ENCODE peak calls at places on chromosomes 6 and 20, in six cellular contexts. One of them, this sample, is unnamed.

GRCh38 chr6:113461153-113461897 is 395.8 kb upstream of the MARCKS start:
- DNase-seq in lower leg skin: no peak
- DNase-seq in NCI-H1092 treated with DMSO at 0.1 percent for 48 hours: no peak
- DNase-seq in body of pancreas: no peak
- DNase-seq in skeletal muscle cell: no peak
- DNase-seq in activated CD4-positive, CD25-positive, alpha-beta regulatory T cell treated with anti-CD3 and anti-CD28 coated beads, Interleukin-2, amount 50 U/mL, for 72 hours: no peak
- DNase-seq in this sample: no peak

GRCh38 chr6:88538130-88538706 is 372.1 kb upstream of the CNR1 start:
- DNase-seq in lower leg skin: no peak
- DNase-seq in NCI-H1092 treated with DMSO at 0.1 percent for 48 hours: no peak
- DNase-seq in body of pancreas: no peak
- DNase-seq in skeletal muscle cell: no peak
- DNase-seq in activated CD4-positive, CD25-positive, alpha-beta regulatory T cell treated with anti-CD3 and anti-CD28 coated beads, Interleukin-2, amount 50 U/mL, for 72 hours: no peak
- DNase-seq in this sample: no peak

GRCh38 chr6:130825772-130826441 is 1.3 kb upstream of the SMLR1 start:
- DNase-seq in lower leg skin: no peak
- DNase-seq in NCI-H1092 treated with DMSO at 0.1 percent for 48 hours: no peak
- DNase-seq in body of pancreas: no peak
- DNase-seq in skeletal muscle cell: no peak
- DNase-seq in activated CD4-positive, CD25-positive, alpha-beta regulatory T cell treated with anti-CD3 and anti-CD28 coated beads, Interleukin-2, amount 50 U/mL, for 72 hours: no peak
- DNase-seq in this sample: no peak

GRCh38 chr6:3176562-3177355 is 19.4 kb upstream of the TUBB2A start:
- DNase-seq in lower leg skin: peak
- DNase-seq in NCI-H1092 treated with DMSO at 0.1 percent for 48 hours: no peak
- DNase-seq in body of pancreas: peak
- DNase-seq in skeletal muscle cell: peak
- DNase-seq in activated CD4-positive, CD25-positive, alpha-beta regulatory T cell treated with anti-CD3 and anti-CD28 coated beads, Interleukin-2, amount 50 U/mL, for 72 hours: no peak
- DNase-seq in this sample: peak

GRCh38 chr6:142954844-142955243 is 9.9 kb upstream of the HIVEP2 start:
- DNase-seq in lower leg skin: no peak
- DNase-seq in NCI-H1092 treated with DMSO at 0.1 percent for 48 hours: no peak
- DNase-seq in body of pancreas: no peak
- DNase-seq in skeletal muscle cell: no peak
- DNase-seq in activated CD4-positive, CD25-positive, alpha-beta regulatory T cell treated with anti-CD3 and anti-CD28 coated beads, Interleukin-2, amount 50 U/mL, for 72 hours: no peak
- DNase-seq in this sample: no peak

GRCh38 chr20:48298851-48299484 is 513.7 kb upstream of the SULF2 start:
- DNase-seq in lower leg skin: no peak
- DNase-seq in NCI-H1092 treated with DMSO at 0.1 percent for 48 hours: peak
- DNase-seq in body of pancreas: peak
- DNase-seq in skeletal muscle cell: peak
- DNase-seq in activated CD4-positive, CD25-positive, alpha-beta regulatory T cell treated with anti-CD3 and anti-CD28 coated beads, Interleukin-2, amount 50 U/mL, for 72 hours: no peak
- DNase-seq in this sample: peak

GRCh38 chr20:59948828-59949720 is 8.9 kb downstream of the FAM217B start:
- DNase-seq in lower leg skin: no peak
- DNase-seq in NCI-H1092 treated with DMSO at 0.1 percent for 48 hours: peak
- DNase-seq in body of pancreas: peak
- DNase-seq in skeletal muscle cell: peak
- DNase-seq in activated CD4-positive, CD25-positive, alpha-beta regulatory T cell treated with anti-CD3 and anti-CD28 coated beads, Interleukin-2, amount 50 U/mL, for 72 hours: no peak
- DNase-seq in this sample: no peak

GRCh38 chr6:21438986-21439352 is 154.6 kb upstream of the SOX4 start:
- DNase-seq in lower leg skin: no peak
- DNase-seq in NCI-H1092 treated with DMSO at 0.1 percent for 48 hours: no peak
- DNase-seq in body of pancreas: no peak
- DNase-seq in skeletal muscle cell: no peak
- DNase-seq in activated CD4-positive, CD25-positive, alpha-beta regulatory T cell treated with anti-CD3 and anti-CD28 coated beads, Interleukin-2, amount 50 U/mL, for 72 hours: no peak
- DNase-seq in this sample: no peak

GRCh38 chr6:36067374-36068011 is 39.9 kb downstream of the MAPK14 start:
- DNase-seq in lower leg skin: no peak
- DNase-seq in NCI-H1092 treated with DMSO at 0.1 percent for 48 hours: no peak
- DNase-seq in body of pancreas: no peak
- DNase-seq in skeletal muscle cell: no peak
- DNase-seq in activated CD4-positive, CD25-positive, alpha-beta regulatory T cell treated with anti-CD3 and anti-CD28 coated beads, Interleukin-2, amount 50 U/mL, for 72 hours: no peak
- DNase-seq in this sample: no peak

GRCh38 chr6:139081485-139081884 is 52.9 kb downstream of the ABRACL start:
- DNase-seq in lower leg skin: no peak
- DNase-seq in NCI-H1092 treated with DMSO at 0.1 percent for 48 hours: no peak
- DNase-seq in body of pancreas: no peak
- DNase-seq in skeletal muscle cell: no peak
- DNase-seq in activated CD4-positive, CD25-positive, alpha-beta regulatory T cell treated with anti-CD3 and anti-CD28 coated beads, Interleukin-2, amount 50 U/mL, for 72 hours: no peak
- DNase-seq in this sample: no peak

This sample was measured in uterus.